ENCODE peak calls at places on chromosomes 7 and 10, in eight cellular contexts. M, O, C, G, J, E, S and N are unnamed samples.

GRCh38 chr7:156650042-156650441 is 9.5 kb downstream of the RNF32 start:
- DNase-seq in M (no peak), O (no peak), C (no peak), G (no peak), J (no peak), E (no peak), S (peak), N (no peak)

GRCh38 chr10:71289421-71290130 is 29.5 kb upstream of the SLC29A3 start:
- DNase-seq in M (no peak), O (no peak), C (no peak), G (no peak), J (no peak), E (no peak), S (no peak), N (no peak)

GRCh38 chr7:577971-578370 is 58.3 kb upstream of the PDGFA start:
- DNase-seq in M (no peak), O (no peak), C (no peak), G (no peak), J (no peak), E (no peak), S (no peak), N (no peak)

GRCh38 chr10:122271076-122271475 is at the start of gene BTBD16:
- DNase-seq in M (no peak), O (no peak), C (no peak), G (no peak), J (no peak), E (no peak), S (no peak), N (no peak)

GRCh38 chr7:155709453-155709852 is 65.0 kb downstream of the RBM33 start:
- DNase-seq in M (no peak), O (peak), C (no peak), G (no peak), J (no peak), E (no peak), S (no peak), N (peak)

GRCh38 chr10:119803264-119803663 is 69.4 kb downstream of the MCMBP start:
- DNase-seq in M (no peak), O (peak), C (no peak), G (no peak), J (peak), E (no peak), S (peak), N (no peak)

GRCh38 chr10:86954681-86955500 is 2.5 kb downstream of the MMRN2 start:
- DNase-seq in M (no peak), O (no peak), C (no peak), G (no peak), J (no peak), E (no peak), S (no peak), N (no peak)

GRCh38 chr7:68547181-68547580 is 1051.1 kb upstream of the AUTS2 start:
- DNase-seq in M (no peak), O (no peak), C (no peak), G (no peak), J (peak), E (no peak), S (peak), N (no peak)

GRCh38 chr7:135620980-135621850 is 41.1 kb upstream of the STMP1 start:
- DNase-seq in M (peak), O (peak), C (peak), G (no peak), J (peak), E (no peak), S (peak), N (peak)

GRCh38 chr10:43076876-43077420 is at the start of gene RET:
- DNase-seq in M (no peak), O (no peak), C (peak), G (no peak), J (peak), E (no peak), S (peak), N (no peak)

GRCh38 chr10:6233725-6234277 is 31.1 kb downstream of the PFKFB3 start:
- DNase-seq in M (no peak), O (no peak), C (no peak), G (no peak), J (no peak), E (no peak), S (no peak), N (no peak)

GRCh38 chr7:135976312-135977019 is 693 bp downstream of the MTPN start:
- DNase-seq in M (peak), O (no peak), C (peak), G (no peak), J (no peak), E (no peak), S (no peak), N (no peak)

GRCh38 chr10:114635101-114635500 is 23.0 kb downstream of the ABLIM1 start:
- DNase-seq in M (no peak), O (no peak), C (no peak), G (no peak), J (no peak), E (no peak), S (no peak), N (no peak)

GRCh38 chr7:108459922-108460551 is 3.8 kb upstream of the NRCAM start:
- DNase-seq in M (peak), O (peak), C (peak), G (no peak), J (peak), E (no peak), S (peak), N (peak)

GRCh38 chr7:81852701-81853100 is 82.9 kb upstream of the HGF start:
- DNase-seq in M (no peak), O (no peak), C (no peak), G (no peak), J (no peak), E (no peak), S (no peak), N (no peak)

GRCh38 chr7:101884671-101885596 is 67.5 kb downstream of the CUX1 start:
- DNase-seq in M (no peak), O (no peak), C (no peak), G (no peak), J (no peak), E (no peak), S (no peak), N (no peak)

GRCh38 chr10:691216-691615 is 1.7 kb upstream of the DIP2C start:
- DNase-seq in M (no peak), O (no peak), C (no peak), G (no peak), J (no peak), E (no peak), S (no peak), N (no peak)

GRCh38 chr10:91350651-91351081 is 59.5 kb upstream of the HECTD2 start:
- DNase-seq in M (no peak), O (no peak), C (no peak), G (no peak), J (no peak), E (no peak), S (peak), N (peak)

GRCh38 chr10:86182150-86182549 is 184.4 kb downstream of the GRID1 start:
- DNase-seq in M (no peak), O (no peak), C (no peak), G (no peak), J (no peak), E (peak), S (no peak), N (no peak)

GRCh38 chr7:38374507-38374906 is 101.1 kb upstream of the TARP start:
- DNase-seq in M (no peak), O (peak), C (peak), G (no peak), J (peak), E (no peak), S (peak), N (no peak)